ENCODE peak calls at places on chromosomes 2 and 18, in seven cellular contexts. One of them, this sample, is unnamed.

GRCh38 chr2:176066645-176067586 is 16.8 kb downstream of the EVX2 start:
- DNase-seq in activated CD4-positive, alpha-beta T cell treated with anti-CD3 and anti-CD28 coated beads, Interleukin-2, amount 50 U/mL, for 1 hour: no peak
- DNase-seq in activated CD8-positive, alpha-beta memory T cell treated with anti-CD3 and anti-CD28 coated beads, Interleukin-2, amount 50 U/mL, for 48 hours: no peak
- DNase-seq in HEK293T: no peak
- DNase-seq in BJ: no peak
- DNase-seq in T-helper 22 cell: no peak
- DNase-seq in AG08396: no peak
- DNase-seq in this sample: no peak

GRCh38 chr2:111948832-111949231 is 50.4 kb downstream of the MERTK start:
- DNase-seq in activated CD8-positive, alpha-beta memory T cell treated with anti-CD3 and anti-CD28 coated beads, Interleukin-2, amount 50 U/mL, for 48 hours: no peak
- DNase-seq in activated CD4-positive, alpha-beta T cell treated with anti-CD3 and anti-CD28 coated beads, Interleukin-2, amount 50 U/mL, for 1 hour: no peak
- DNase-seq in HEK293T: no peak
- DNase-seq in BJ: no peak
- DNase-seq in AG08396: no peak
- DNase-seq in T-helper 22 cell: no peak
- DNase-seq in this sample: no peak

GRCh38 chr2:145286716-145287115 is 766.8 kb upstream of the ZEB2 start:
- DNase-seq in activated CD4-positive, alpha-beta T cell treated with anti-CD3 and anti-CD28 coated beads, Interleukin-2, amount 50 U/mL, for 1 hour: no peak
- DNase-seq in AG08396: no peak
- DNase-seq in BJ: no peak
- DNase-seq in T-helper 22 cell: no peak
- DNase-seq in HEK293T: no peak
- DNase-seq in activated CD8-positive, alpha-beta memory T cell treated with anti-CD3 and anti-CD28 coated beads, Interleukin-2, amount 50 U/mL, for 48 hours: no peak
- DNase-seq in this sample: no peak

GRCh38 chr18:1092228-1092627 is 187.6 kb downstream of the ADCYAP1 start:
- DNase-seq in HEK293T: no peak
- DNase-seq in T-helper 22 cell: no peak
- DNase-seq in activated CD4-positive, alpha-beta T cell treated with anti-CD3 and anti-CD28 coated beads, Interleukin-2, amount 50 U/mL, for 1 hour: no peak
- DNase-seq in activated CD8-positive, alpha-beta memory T cell treated with anti-CD3 and anti-CD28 coated beads, Interleukin-2, amount 50 U/mL, for 48 hours: no peak
- DNase-seq in BJ: no peak
- DNase-seq in AG08396: peak; percentile 4
- DNase-seq in this sample: no peak

GRCh38 chr2:165793779-165794519 is at the start of gene GALNT3:
- DNase-seq in activated CD8-positive, alpha-beta memory T cell treated with anti-CD3 and anti-CD28 coated beads, Interleukin-2, amount 50 U/mL, for 48 hours: peak; percentile 73
- DNase-seq in T-helper 22 cell: peak; percentile 13
- DNase-seq in activated CD4-positive, alpha-beta T cell treated with anti-CD3 and anti-CD28 coated beads, Interleukin-2, amount 50 U/mL, for 1 hour: peak; percentile 28
- DNase-seq in BJ: no peak
- DNase-seq in AG08396: peak; percentile 17
- DNase-seq in HEK293T: peak; percentile 53
- DNase-seq in this sample: no peak

GRCh38 chr2:146697307-146697706 is 1147.5 kb upstream of the ACVR2A start:
- DNase-seq in HEK293T: no peak
- DNase-seq in BJ: no peak
- DNase-seq in T-helper 22 cell: no peak
- DNase-seq in activated CD8-positive, alpha-beta memory T cell treated with anti-CD3 and anti-CD28 coated beads, Interleukin-2, amount 50 U/mL, for 48 hours: no peak
- DNase-seq in activated CD4-positive, alpha-beta T cell treated with anti-CD3 and anti-CD28 coated beads, Interleukin-2, amount 50 U/mL, for 1 hour: no peak
- DNase-seq in AG08396: no peak
- DNase-seq in this sample: no peak

GRCh38 chr2:40225670-40226069 is 226.2 kb downstream of the SLC8A1 start:
- DNase-seq in activated CD8-positive, alpha-beta memory T cell treated with anti-CD3 and anti-CD28 coated beads, Interleukin-2, amount 50 U/mL, for 48 hours: no peak
- DNase-seq in activated CD4-positive, alpha-beta T cell treated with anti-CD3 and anti-CD28 coated beads, Interleukin-2, amount 50 U/mL, for 1 hour: no peak
- DNase-seq in BJ: no peak
- DNase-seq in AG08396: no peak
- DNase-seq in T-helper 22 cell: no peak
- DNase-seq in HEK293T: no peak
- DNase-seq in this sample: no peak

GRCh38 chr2:70647873-70648481 is 94.4 kb upstream of the TGFA start:
- DNase-seq in HEK293T: peak; percentile 72
- DNase-seq in activated CD4-positive, alpha-beta T cell treated with anti-CD3 and anti-CD28 coated beads, Interleukin-2, amount 50 U/mL, for 1 hour: peak; percentile 72
- DNase-seq in AG08396: peak; percentile 70
- DNase-seq in T-helper 22 cell: no peak
- DNase-seq in BJ: peak; percentile 3
- DNase-seq in activated CD8-positive, alpha-beta memory T cell treated with anti-CD3 and anti-CD28 coated beads, Interleukin-2, amount 50 U/mL, for 48 hours: peak; percentile 84
- DNase-seq in this sample: peak; percentile 67